ENCODE peak calls at places on chromosome 9, in seven cellular contexts. One of them, this sample, is unnamed.

GRCh38 chr9:137458194-137459146 is 664 bp downstream of the NSMF start:
- DNase-seq in SHP77 treated with DMSO at 0.1 percent for 48 hours: no peak
- DNase-seq in NCI-H510A: no peak
- DNase-seq in activated CD8-positive, alpha-beta memory T cell treated with anti-CD3 and anti-CD28 coated beads, Interleukin-2, amount 50 U/mL, for 48 hours: no peak
- DNase-seq in stimulated activated CD4-positive, alpha-beta T cell treated with anti-CD3 and anti-CD28 coated beads, TNF-alpha, amount 100 ng/mL, for 1 hour: no peak
- DNase-seq in cerebellar cortex: peak
- DNase-seq in GM23248: peak
- DNase-seq in this sample: no peak

GRCh38 chr9:23769307-23769935 is 56.6 kb downstream of the ELAVL2 start:
- DNase-seq in SHP77 treated with DMSO at 0.1 percent for 48 hours: no peak
- DNase-seq in NCI-H510A: no peak
- DNase-seq in activated CD8-positive, alpha-beta memory T cell treated with anti-CD3 and anti-CD28 coated beads, Interleukin-2, amount 50 U/mL, for 48 hours: no peak
- DNase-seq in stimulated activated CD4-positive, alpha-beta T cell treated with anti-CD3 and anti-CD28 coated beads, TNF-alpha, amount 100 ng/mL, for 1 hour: no peak
- DNase-seq in cerebellar cortex: no peak
- DNase-seq in GM23248: peak
- DNase-seq in this sample: no peak

GRCh38 chr9:109369285-109369684 is 48.4 kb upstream of the EPB41L4B start:
- DNase-seq in SHP77 treated with DMSO at 0.1 percent for 48 hours: no peak
- DNase-seq in NCI-H510A: no peak
- DNase-seq in activated CD8-positive, alpha-beta memory T cell treated with anti-CD3 and anti-CD28 coated beads, Interleukin-2, amount 50 U/mL, for 48 hours: no peak
- DNase-seq in stimulated activated CD4-positive, alpha-beta T cell treated with anti-CD3 and anti-CD28 coated beads, TNF-alpha, amount 100 ng/mL, for 1 hour: no peak
- DNase-seq in cerebellar cortex: no peak
- DNase-seq in GM23248: no peak
- DNase-seq in this sample: no peak

GRCh38 chr9:111959468-111959941 is 62.9 kb downstream of the UGCG start:
- DNase-seq in SHP77 treated with DMSO at 0.1 percent for 48 hours: peak
- DNase-seq in NCI-H510A: peak
- DNase-seq in activated CD8-positive, alpha-beta memory T cell treated with anti-CD3 and anti-CD28 coated beads, Interleukin-2, amount 50 U/mL, for 48 hours: no peak
- DNase-seq in stimulated activated CD4-positive, alpha-beta T cell treated with anti-CD3 and anti-CD28 coated beads, TNF-alpha, amount 100 ng/mL, for 1 hour: no peak
- DNase-seq in cerebellar cortex: peak
- DNase-seq in GM23248: peak
- DNase-seq in this sample: no peak

GRCh38 chr9:468766-469496 is 254.3 kb downstream of the DOCK8 start:
- DNase-seq in SHP77 treated with DMSO at 0.1 percent for 48 hours: no peak
- DNase-seq in NCI-H510A: no peak
- DNase-seq in activated CD8-positive, alpha-beta memory T cell treated with anti-CD3 and anti-CD28 coated beads, Interleukin-2, amount 50 U/mL, for 48 hours: no peak
- DNase-seq in stimulated activated CD4-positive, alpha-beta T cell treated with anti-CD3 and anti-CD28 coated beads, TNF-alpha, amount 100 ng/mL, for 1 hour: no peak
- DNase-seq in cerebellar cortex: peak
- DNase-seq in GM23248: no peak
- DNase-seq in this sample: no peak

GRCh38 chr9:76576344-76576743 is 117.4 kb downstream of the GCNT1 start:
- DNase-seq in SHP77 treated with DMSO at 0.1 percent for 48 hours: no peak
- DNase-seq in NCI-H510A: no peak
- DNase-seq in activated CD8-positive, alpha-beta memory T cell treated with anti-CD3 and anti-CD28 coated beads, Interleukin-2, amount 50 U/mL, for 48 hours: peak
- DNase-seq in stimulated activated CD4-positive, alpha-beta T cell treated with anti-CD3 and anti-CD28 coated beads, TNF-alpha, amount 100 ng/mL, for 1 hour: no peak
- DNase-seq in cerebellar cortex: no peak
- DNase-seq in GM23248: peak
- DNase-seq in this sample: no peak

GRCh38 chr9:118209343-118209742 is 505.1 kb downstream of the TLR4 start:
- DNase-seq in SHP77 treated with DMSO at 0.1 percent for 48 hours: no peak
- DNase-seq in NCI-H510A: no peak
- DNase-seq in activated CD8-positive, alpha-beta memory T cell treated with anti-CD3 and anti-CD28 coated beads, Interleukin-2, amount 50 U/mL, for 48 hours: no peak
- DNase-seq in stimulated activated CD4-positive, alpha-beta T cell treated with anti-CD3 and anti-CD28 coated beads, TNF-alpha, amount 100 ng/mL, for 1 hour: no peak
- DNase-seq in cerebellar cortex: peak
- DNase-seq in GM23248: no peak
- DNase-seq in this sample: no peak

GRCh38 chr9:106797299-106797698 is 65.7 kb upstream of the ZNF462 start:
- DNase-seq in SHP77 treated with DMSO at 0.1 percent for 48 hours: no peak
- DNase-seq in NCI-H510A: no peak
- DNase-seq in activated CD8-positive, alpha-beta memory T cell treated with anti-CD3 and anti-CD28 coated beads, Interleukin-2, amount 50 U/mL, for 48 hours: no peak
- DNase-seq in stimulated activated CD4-positive, alpha-beta T cell treated with anti-CD3 and anti-CD28 coated beads, TNF-alpha, amount 100 ng/mL, for 1 hour: no peak
- DNase-seq in cerebellar cortex: no peak
- DNase-seq in GM23248: peak
- DNase-seq in this sample: no peak

GRCh38 chr9:131986576-131986975 is 93.1 kb downstream of the MED27 start:
- DNase-seq in SHP77 treated with DMSO at 0.1 percent for 48 hours: peak
- DNase-seq in NCI-H510A: no peak
- DNase-seq in activated CD8-positive, alpha-beta memory T cell treated with anti-CD3 and anti-CD28 coated beads, Interleukin-2, amount 50 U/mL, for 48 hours: no peak
- DNase-seq in stimulated activated CD4-positive, alpha-beta T cell treated with anti-CD3 and anti-CD28 coated beads, TNF-alpha, amount 100 ng/mL, for 1 hour: no peak
- DNase-seq in cerebellar cortex: no peak
- DNase-seq in GM23248: peak
- DNase-seq in this sample: no peak

GRCh38 chr9:87336914-87337333 is 160.7 kb upstream of the DAPK1 start:
- DNase-seq in SHP77 treated with DMSO at 0.1 percent for 48 hours: no peak
- DNase-seq in NCI-H510A: peak
- DNase-seq in activated CD8-positive, alpha-beta memory T cell treated with anti-CD3 and anti-CD28 coated beads, Interleukin-2, amount 50 U/mL, for 48 hours: no peak
- DNase-seq in stimulated activated CD4-positive, alpha-beta T cell treated with anti-CD3 and anti-CD28 coated beads, TNF-alpha, amount 100 ng/mL, for 1 hour: no peak
- DNase-seq in cerebellar cortex: peak
- DNase-seq in GM23248: peak
- DNase-seq in this sample: no peak

GRCh38 chr9:78167356-78167755 is 68.5 kb upstream of the CEP78 start:
- DNase-seq in SHP77 treated with DMSO at 0.1 percent for 48 hours: peak
- DNase-seq in NCI-H510A: peak
- DNase-seq in activated CD8-positive, alpha-beta memory T cell treated with anti-CD3 and anti-CD28 coated beads, Interleukin-2, amount 50 U/mL, for 48 hours: no peak
- DNase-seq in stimulated activated CD4-positive, alpha-beta T cell treated with anti-CD3 and anti-CD28 coated beads, TNF-alpha, amount 100 ng/mL, for 1 hour: no peak
- DNase-seq in cerebellar cortex: no peak
- DNase-seq in GM23248: no peak
- DNase-seq in this sample: no peak

GRCh38 chr9:84941812-84942211 is 272.3 kb downstream of the NTRK2 start:
- DNase-seq in SHP77 treated with DMSO at 0.1 percent for 48 hours: no peak
- DNase-seq in NCI-H510A: no peak
- DNase-seq in activated CD8-positive, alpha-beta memory T cell treated with anti-CD3 and anti-CD28 coated beads, Interleukin-2, amount 50 U/mL, for 48 hours: no peak
- DNase-seq in stimulated activated CD4-positive, alpha-beta T cell treated with anti-CD3 and anti-CD28 coated beads, TNF-alpha, amount 100 ng/mL, for 1 hour: no peak
- DNase-seq in cerebellar cortex: no peak
- DNase-seq in GM23248: no peak
- DNase-seq in this sample: no peak

GRCh38 chr9:69332067-69332685 is 7.2 kb downstream of the ENTREP1 start:
- DNase-seq in SHP77 treated with DMSO at 0.1 percent for 48 hours: no peak
- DNase-seq in NCI-H510A: no peak
- DNase-seq in activated CD8-positive, alpha-beta memory T cell treated with anti-CD3 and anti-CD28 coated beads, Interleukin-2, amount 50 U/mL, for 48 hours: no peak
- DNase-seq in stimulated activated CD4-positive, alpha-beta T cell treated with anti-CD3 and anti-CD28 coated beads, TNF-alpha, amount 100 ng/mL, for 1 hour: no peak
- DNase-seq in cerebellar cortex: no peak
- DNase-seq in GM23248: no peak
- DNase-seq in this sample: no peak

GRCh38 chr9:116646661-116647514 is 40.2 kb upstream of the TRIM32 start:
- DNase-seq in SHP77 treated with DMSO at 0.1 percent for 48 hours: peak
- DNase-seq in NCI-H510A: no peak
- DNase-seq in activated CD8-positive, alpha-beta memory T cell treated with anti-CD3 and anti-CD28 coated beads, Interleukin-2, amount 50 U/mL, for 48 hours: no peak
- DNase-seq in stimulated activated CD4-positive, alpha-beta T cell treated with anti-CD3 and anti-CD28 coated beads, TNF-alpha, amount 100 ng/mL, for 1 hour: no peak
- DNase-seq in cerebellar cortex: peak
- DNase-seq in GM23248: peak
- DNase-seq in this sample: no peak

GRCh38 chr9:121604242-121604641 is 47.2 kb upstream of the DAB2IP start:
- DNase-seq in SHP77 treated with DMSO at 0.1 percent for 48 hours: no peak
- DNase-seq in NCI-H510A: peak
- DNase-seq in activated CD8-positive, alpha-beta memory T cell treated with anti-CD3 and anti-CD28 coated beads, Interleukin-2, amount 50 U/mL, for 48 hours: no peak
- DNase-seq in stimulated activated CD4-positive, alpha-beta T cell treated with anti-CD3 and anti-CD28 coated beads, TNF-alpha, amount 100 ng/mL, for 1 hour: no peak
- DNase-seq in cerebellar cortex: no peak
- DNase-seq in GM23248: no peak
- DNase-seq in this sample: no peak

GRCh38 chr9:93096811-93097382 is 880 bp downstream of the CARD19 start:
- DNase-seq in SHP77 treated with DMSO at 0.1 percent for 48 hours: no peak
- DNase-seq in NCI-H510A: no peak
- DNase-seq in activated CD8-positive, alpha-beta memory T cell treated with anti-CD3 and anti-CD28 coated beads, Interleukin-2, amount 50 U/mL, for 48 hours: peak
- DNase-seq in stimulated activated CD4-positive, alpha-beta T cell treated with anti-CD3 and anti-CD28 coated beads, TNF-alpha, amount 100 ng/mL, for 1 hour: no peak
- DNase-seq in cerebellar cortex: no peak
- DNase-seq in GM23248: peak
- DNase-seq in this sample: no peak

GRCh38 chr9:14320272-14321245 is 6.6 kb upstream of the NFIB start:
- DNase-seq in SHP77 treated with DMSO at 0.1 percent for 48 hours: no peak
- DNase-seq in NCI-H510A: no peak
- DNase-seq in activated CD8-positive, alpha-beta memory T cell treated with anti-CD3 and anti-CD28 coated beads, Interleukin-2, amount 50 U/mL, for 48 hours: no peak
- DNase-seq in stimulated activated CD4-positive, alpha-beta T cell treated with anti-CD3 and anti-CD28 coated beads, TNF-alpha, amount 100 ng/mL, for 1 hour: no peak
- DNase-seq in cerebellar cortex: peak
- DNase-seq in GM23248: peak
- DNase-seq in this sample: no peak

GRCh38 chr9:131165523-131165922 is 40.1 kb downstream of the NUP214 start:
- DNase-seq in SHP77 treated with DMSO at 0.1 percent for 48 hours: no peak
- DNase-seq in NCI-H510A: no peak
- DNase-seq in activated CD8-positive, alpha-beta memory T cell treated with anti-CD3 and anti-CD28 coated beads, Interleukin-2, amount 50 U/mL, for 48 hours: no peak
- DNase-seq in stimulated activated CD4-positive, alpha-beta T cell treated with anti-CD3 and anti-CD28 coated beads, TNF-alpha, amount 100 ng/mL, for 1 hour: no peak
- DNase-seq in cerebellar cortex: no peak
- DNase-seq in GM23248: no peak
- DNase-seq in this sample: no peak

GRCh38 chr9:126989847-126990821 is 75.6 kb downstream of the RALGPS1 start:
- DNase-seq in SHP77 treated with DMSO at 0.1 percent for 48 hours: no peak
- DNase-seq in NCI-H510A: no peak
- DNase-seq in activated CD8-positive, alpha-beta memory T cell treated with anti-CD3 and anti-CD28 coated beads, Interleukin-2, amount 50 U/mL, for 48 hours: no peak
- DNase-seq in stimulated activated CD4-positive, alpha-beta T cell treated with anti-CD3 and anti-CD28 coated beads, TNF-alpha, amount 100 ng/mL, for 1 hour: no peak
- DNase-seq in cerebellar cortex: peak
- DNase-seq in GM23248: no peak
- DNase-seq in this sample: no peak

GRCh38 chr9:93061260-93061751 is 2.8 kb downstream of the SUSD3 start:
- DNase-seq in SHP77 treated with DMSO at 0.1 percent for 48 hours: no peak
- DNase-seq in NCI-H510A: no peak
- DNase-seq in activated CD8-positive, alpha-beta memory T cell treated with anti-CD3 and anti-CD28 coated beads, Interleukin-2, amount 50 U/mL, for 48 hours: no peak
- DNase-seq in stimulated activated CD4-positive, alpha-beta T cell treated with anti-CD3 and anti-CD28 coated beads, TNF-alpha, amount 100 ng/mL, for 1 hour: no peak
- DNase-seq in cerebellar cortex: no peak
- DNase-seq in GM23248: no peak
- DNase-seq in this sample: no peak

GRCh38 chr9:2559212-2560152 is 62.1 kb upstream of the VLDLR start:
- DNase-seq in SHP77 treated with DMSO at 0.1 percent for 48 hours: no peak
- DNase-seq in NCI-H510A: no peak
- DNase-seq in activated CD8-positive, alpha-beta memory T cell treated with anti-CD3 and anti-CD28 coated beads, Interleukin-2, amount 50 U/mL, for 48 hours: no peak
- DNase-seq in stimulated activated CD4-positive, alpha-beta T cell treated with anti-CD3 and anti-CD28 coated beads, TNF-alpha, amount 100 ng/mL, for 1 hour: no peak
- DNase-seq in cerebellar cortex: no peak
- DNase-seq in GM23248: peak
- DNase-seq in this sample: no peak

GRCh38 chr9:96674914-96675538 is 19.9 kb upstream of the PRXL2C start:
- DNase-seq in SHP77 treated with DMSO at 0.1 percent for 48 hours: no peak
- DNase-seq in NCI-H510A: no peak
- DNase-seq in activated CD8-positive, alpha-beta memory T cell treated with anti-CD3 and anti-CD28 coated beads, Interleukin-2, amount 50 U/mL, for 48 hours: no peak
- DNase-seq in stimulated activated CD4-positive, alpha-beta T cell treated with anti-CD3 and anti-CD28 coated beads, TNF-alpha, amount 100 ng/mL, for 1 hour: no peak
- DNase-seq in cerebellar cortex: no peak
- DNase-seq in GM23248: peak
- DNase-seq in this sample: no peak

GRCh38 chr9:130215341-130216119 is 43.3 kb downstream of the NCS1 start:
- DNase-seq in SHP77 treated with DMSO at 0.1 percent for 48 hours: no peak
- DNase-seq in NCI-H510A: peak
- DNase-seq in activated CD8-positive, alpha-beta memory T cell treated with anti-CD3 and anti-CD28 coated beads, Interleukin-2, amount 50 U/mL, for 48 hours: no peak
- DNase-seq in stimulated activated CD4-positive, alpha-beta T cell treated with anti-CD3 and anti-CD28 coated beads, TNF-alpha, amount 100 ng/mL, for 1 hour: no peak
- DNase-seq in cerebellar cortex: no peak
- DNase-seq in GM23248: peak
- DNase-seq in this sample: no peak

GRCh38 chr9:69130456-69131441 is 43.3 kb upstream of the TJP2 start:
- DNase-seq in SHP77 treated with DMSO at 0.1 percent for 48 hours: no peak
- DNase-seq in NCI-H510A: no peak
- DNase-seq in activated CD8-positive, alpha-beta memory T cell treated with anti-CD3 and anti-CD28 coated beads, Interleukin-2, amount 50 U/mL, for 48 hours: no peak
- DNase-seq in stimulated activated CD4-positive, alpha-beta T cell treated with anti-CD3 and anti-CD28 coated beads, TNF-alpha, amount 100 ng/mL, for 1 hour: no peak
- DNase-seq in cerebellar cortex: no peak
- DNase-seq in GM23248: peak
- DNase-seq in this sample: no peak

GRCh38 chr9:81549500-81550206 is 139.7 kb downstream of the TLE1 start:
- DNase-seq in SHP77 treated with DMSO at 0.1 percent for 48 hours: no peak
- DNase-seq in NCI-H510A: no peak
- DNase-seq in activated CD8-positive, alpha-beta memory T cell treated with anti-CD3 and anti-CD28 coated beads, Interleukin-2, amount 50 U/mL, for 48 hours: no peak
- DNase-seq in stimulated activated CD4-positive, alpha-beta T cell treated with anti-CD3 and anti-CD28 coated beads, TNF-alpha, amount 100 ng/mL, for 1 hour: no peak
- DNase-seq in cerebellar cortex: no peak
- DNase-seq in GM23248: no peak
- DNase-seq in this sample: no peak

GRCh38 chr9:135888126-135888765 is 19.1 kb downstream of the CAMSAP1 start:
- DNase-seq in SHP77 treated with DMSO at 0.1 percent for 48 hours: no peak
- DNase-seq in NCI-H510A: no peak
- DNase-seq in activated CD8-positive, alpha-beta memory T cell treated with anti-CD3 and anti-CD28 coated beads, Interleukin-2, amount 50 U/mL, for 48 hours: no peak
- DNase-seq in stimulated activated CD4-positive, alpha-beta T cell treated with anti-CD3 and anti-CD28 coated beads, TNF-alpha, amount 100 ng/mL, for 1 hour: no peak
- DNase-seq in cerebellar cortex: peak
- DNase-seq in GM23248: no peak
- DNase-seq in this sample: no peak

GRCh38 chr9:127778280-127779135 is at the start of gene SH2D3C:
- DNase-seq in SHP77 treated with DMSO at 0.1 percent for 48 hours: no peak
- DNase-seq in NCI-H510A: no peak
- DNase-seq in activated CD8-positive, alpha-beta memory T cell treated with anti-CD3 and anti-CD28 coated beads, Interleukin-2, amount 50 U/mL, for 48 hours: no peak
- DNase-seq in stimulated activated CD4-positive, alpha-beta T cell treated with anti-CD3 and anti-CD28 coated beads, TNF-alpha, amount 100 ng/mL, for 1 hour: peak
- DNase-seq in cerebellar cortex: no peak
- DNase-seq in GM23248: no peak
- DNase-seq in this sample: no peak

GRCh38 chr9:95822583-95823431 is 52.7 kb upstream of the ERCC6L2 start:
- DNase-seq in SHP77 treated with DMSO at 0.1 percent for 48 hours: no peak
- DNase-seq in NCI-H510A: no peak
- DNase-seq in activated CD8-positive, alpha-beta memory T cell treated with anti-CD3 and anti-CD28 coated beads, Interleukin-2, amount 50 U/mL, for 48 hours: peak
- DNase-seq in stimulated activated CD4-positive, alpha-beta T cell treated with anti-CD3 and anti-CD28 coated beads, TNF-alpha, amount 100 ng/mL, for 1 hour: no peak
- DNase-seq in cerebellar cortex: no peak
- DNase-seq in GM23248: peak
- DNase-seq in this sample: no peak